ENCODE peak calls at places on chromosome 6, in five cellular contexts. One of them, this sample, is unnamed.

GRCh38 chr6:26156105-26156849 is 69.0 kb downstream of the HFE start:
- DNase-seq in Peyer's patch: peak
- DNase-seq in mucosa of descending colon: peak
- DNase-seq in lower lobe of right lung: peak
- DNase-seq in astrocyte: peak
- DNase-seq in this sample: peak

GRCh38 chr6:16190214-16190613 is 48.2 kb upstream of the GMPR start:
- DNase-seq in Peyer's patch: no peak
- DNase-seq in mucosa of descending colon: no peak
- DNase-seq in lower lobe of right lung: no peak
- DNase-seq in astrocyte: no peak
- DNase-seq in this sample: no peak

GRCh38 chr6:45713981-45714685 is 301.5 kb downstream of the CLIC5 start:
- DNase-seq in Peyer's patch: no peak
- DNase-seq in mucosa of descending colon: no peak
- DNase-seq in lower lobe of right lung: no peak
- DNase-seq in astrocyte: no peak
- DNase-seq in this sample: no peak

GRCh38 chr6:45592991-45593390 is 215.3 kb upstream of the SUPT3H start:
- DNase-seq in Peyer's patch: no peak
- DNase-seq in mucosa of descending colon: no peak
- DNase-seq in lower lobe of right lung: no peak
- DNase-seq in astrocyte: peak
- DNase-seq in this sample: no peak

GRCh38 chr6:50457351-50457750 is 256.0 kb upstream of the TFAP2D start:
- DNase-seq in Peyer's patch: no peak
- DNase-seq in mucosa of descending colon: no peak
- DNase-seq in lower lobe of right lung: no peak
- DNase-seq in astrocyte: no peak
- DNase-seq in this sample: no peak

GRCh38 chr6:37699138-37699766 is 1.6 kb upstream of the MDGA1 start:
- DNase-seq in Peyer's patch: peak
- DNase-seq in mucosa of descending colon: no peak
- DNase-seq in lower lobe of right lung: no peak
- DNase-seq in astrocyte: no peak
- DNase-seq in this sample: no peak

GRCh38 chr6:145948328-145948727 is 15.8 kb downstream of the SHPRH start:
- DNase-seq in Peyer's patch: no peak
- DNase-seq in mucosa of descending colon: no peak
- DNase-seq in lower lobe of right lung: no peak
- DNase-seq in astrocyte: peak
- DNase-seq in this sample: no peak

GRCh38 chr6:138719744-138720143 is 53.8 kb upstream of the CCDC28A start:
- DNase-seq in Peyer's patch: no peak
- DNase-seq in mucosa of descending colon: no peak
- DNase-seq in lower lobe of right lung: no peak
- DNase-seq in astrocyte: no peak
- DNase-seq in this sample: no peak

GRCh38 chr6:142218441-142218840 is 71.4 kb downstream of the VTA1 start:
- DNase-seq in Peyer's patch: no peak
- DNase-seq in mucosa of descending colon: no peak
- DNase-seq in lower lobe of right lung: no peak
- DNase-seq in astrocyte: no peak
- DNase-seq in this sample: no peak

DNA sequence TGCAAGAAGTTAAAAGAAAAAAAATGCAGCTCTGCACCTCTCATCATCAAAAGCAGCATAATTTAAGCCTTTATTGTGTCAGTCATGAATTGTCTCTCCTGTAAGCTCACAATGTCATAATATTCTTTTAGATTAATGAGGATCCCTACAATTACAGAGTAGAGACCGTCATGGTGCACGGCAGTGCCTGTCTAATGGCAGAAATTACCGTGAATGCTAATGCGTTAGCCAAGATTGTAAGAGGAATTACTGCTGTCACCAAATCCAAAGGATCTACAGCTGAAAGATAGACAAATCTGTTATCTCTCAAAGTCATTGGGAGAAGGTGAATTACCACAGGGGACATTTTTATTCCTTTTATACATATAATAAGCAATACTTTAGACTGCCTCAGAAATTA is 631.6 kb upstream of the NRSN1 start:
- DNase-seq in Peyer's patch: no peak
- DNase-seq in mucosa of descending colon: no peak
- DNase-seq in lower lobe of right lung: no peak
- DNase-seq in astrocyte: no peak
- DNase-seq in this sample: no peak
- TF ChIP-seq CTCF in Peyer's patch: no peak
- TF ChIP-seq CTCF in mucosa of descending colon: no peak
- TF ChIP-seq CTCF in lower lobe of right lung: no peak
- TF ChIP-seq CTCF in astrocyte: no peak
- TF ChIP-seq CTCF in this sample: no peak

GRCh38 chr6:75213732-75214131 is 7.9 kb upstream of the COL12A1 start:
- DNase-seq in Peyer's patch: no peak
- DNase-seq in mucosa of descending colon: no peak
- DNase-seq in lower lobe of right lung: no peak
- DNase-seq in astrocyte: no peak
- DNase-seq in this sample: no peak
- TF ChIP-seq CTCF in Peyer's patch: no peak
- TF ChIP-seq CTCF in mucosa of descending colon: no peak
- TF ChIP-seq CTCF in lower lobe of right lung: no peak
- TF ChIP-seq CTCF in astrocyte: no peak
- TF ChIP-seq CTCF in this sample: no peak

GRCh38 chr6:84271086-84271716 is 43.8 kb upstream of the CEP162 start:
- DNase-seq in Peyer's patch: no peak
- DNase-seq in mucosa of descending colon: no peak
- DNase-seq in lower lobe of right lung: no peak
- DNase-seq in astrocyte: no peak
- DNase-seq in this sample: no peak

GRCh38 chr6:84272298-84272697 is 44.9 kb upstream of the CEP162 start:
- DNase-seq in Peyer's patch: no peak
- DNase-seq in mucosa of descending colon: no peak
- DNase-seq in lower lobe of right lung: no peak
- DNase-seq in astrocyte: no peak
- DNase-seq in this sample: no peak

GRCh38 chr6:84274856-84275255 is 47.4 kb upstream of the CEP162 start:
- DNase-seq in Peyer's patch: no peak
- DNase-seq in mucosa of descending colon: no peak
- DNase-seq in lower lobe of right lung: no peak
- DNase-seq in astrocyte: no peak
- DNase-seq in this sample: no peak

GRCh38 chr6:84268781-84269180 is 41.3 kb upstream of the CEP162 start:
- DNase-seq in Peyer's patch: no peak
- DNase-seq in mucosa of descending colon: no peak
- DNase-seq in lower lobe of right lung: no peak
- DNase-seq in astrocyte: no peak
- DNase-seq in this sample: no peak

DNA sequence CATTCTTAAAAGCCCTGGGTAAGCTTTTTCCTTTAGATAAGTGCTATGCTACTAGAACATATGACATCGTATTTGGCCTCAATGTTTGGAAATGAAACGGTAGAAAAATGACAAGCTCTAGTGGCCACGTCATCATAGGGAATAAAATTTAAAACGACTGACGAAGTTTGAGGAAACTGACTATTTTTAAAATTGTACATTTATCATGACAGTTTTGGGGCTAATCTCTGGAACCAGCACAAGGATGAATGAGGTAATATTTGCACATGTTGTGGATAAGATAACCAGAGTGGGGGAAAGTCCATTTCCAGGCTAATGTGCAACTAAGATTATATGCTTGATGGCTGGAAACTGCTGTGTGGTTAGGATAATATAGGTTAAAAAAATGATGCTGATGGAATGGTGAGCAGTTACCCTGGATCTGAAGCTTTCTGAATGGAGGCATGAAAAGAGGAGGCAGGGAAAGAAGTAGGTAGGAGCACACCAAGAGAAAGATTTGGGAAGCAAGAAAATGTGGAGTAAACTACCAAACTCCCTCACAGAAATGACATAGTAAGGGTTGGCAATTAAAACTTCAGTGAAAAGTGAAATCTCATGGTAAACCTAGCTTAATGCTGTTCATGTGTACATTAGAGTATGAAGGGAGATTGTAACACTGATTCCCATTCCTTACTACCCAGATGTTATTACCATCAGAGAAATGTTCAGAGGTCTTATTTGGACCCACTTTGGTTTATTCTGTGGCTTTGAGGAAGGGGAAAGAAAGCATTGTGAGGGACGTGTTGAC is 42.7 kb upstream of the CEP162 start:
- DNase-seq in Peyer's patch: no peak
- DNase-seq in mucosa of descending colon: no peak
- DNase-seq in lower lobe of right lung: no peak
- DNase-seq in astrocyte: no peak
- DNase-seq in this sample: no peak
- TF ChIP-seq CTCF in Peyer's patch: no peak
- TF ChIP-seq CTCF in mucosa of descending colon: no peak
- TF ChIP-seq CTCF in lower lobe of right lung: no peak
- TF ChIP-seq CTCF in astrocyte: no peak
- TF ChIP-seq CTCF in this sample: no peak

DNA sequence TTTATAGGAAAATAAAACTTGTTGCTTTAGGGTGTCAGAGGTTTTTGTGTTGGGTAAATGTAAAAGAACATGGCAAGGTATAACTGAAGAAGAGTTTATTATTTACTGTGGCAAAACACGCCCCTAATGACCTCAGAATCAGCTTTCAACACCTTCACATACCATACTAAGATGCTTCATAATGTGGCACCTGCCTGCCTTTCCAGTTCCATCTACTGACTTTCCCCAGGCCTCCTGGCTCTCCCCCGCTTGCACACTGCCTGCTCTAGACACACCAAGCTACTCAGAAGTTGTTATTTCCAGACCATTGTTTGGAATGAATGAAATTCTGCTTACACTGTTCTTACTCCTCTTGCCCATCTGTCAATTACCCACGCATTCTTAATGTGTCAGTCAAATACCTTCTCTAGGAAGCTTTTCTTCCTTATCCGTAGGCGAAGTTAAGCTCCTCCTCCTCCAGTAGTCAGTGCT is 1.8 kb downstream of the TIAM2 start:
- DNase-seq in Peyer's patch: no peak
- DNase-seq in mucosa of descending colon: no peak
- DNase-seq in lower lobe of right lung: no peak
- DNase-seq in astrocyte: no peak
- DNase-seq in this sample: no peak
- TF ChIP-seq CTCF in Peyer's patch: no peak
- TF ChIP-seq CTCF in mucosa of descending colon: no peak
- TF ChIP-seq CTCF in lower lobe of right lung: no peak
- TF ChIP-seq CTCF in astrocyte: no peak
- TF ChIP-seq CTCF in this sample: no peak

GRCh38 chr6:39791850-39792500 is at the start of gene DAAM2:
- DNase-seq in Peyer's patch: no peak
- DNase-seq in mucosa of descending colon: peak
- DNase-seq in lower lobe of right lung: peak
- DNase-seq in astrocyte: peak
- DNase-seq in this sample: no peak
- TF ChIP-seq CTCF in Peyer's patch: no peak
- TF ChIP-seq CTCF in mucosa of descending colon: no peak
- TF ChIP-seq CTCF in lower lobe of right lung: no peak
- TF ChIP-seq CTCF in astrocyte: no peak
- TF ChIP-seq CTCF in this sample: no peak

This sample was measured in activated B cell treated with CpG ODN at 0.5 μM for 24 hours.